ENCODE peak calls at places on chromosomes 13 and 19, in six cellular contexts. M, Y, K, O, B and A are unnamed samples.

GRCh38 chr19:6717036-6717435 is 3.4 kb downstream of the C3 start:
- DNase-seq in M (no peak), Y (no peak), K (no peak), O (no peak), B (no peak), A (no peak)

GRCh38 chr19:41860419-41861097 is 503 bp downstream of the RPS19 start:
- DNase-seq in M (no peak), Y (no peak), K (no peak), O (no peak), B (peak; percentile 40), A (no peak)

GRCh38 chr13:80873589-80873988 is 532.7 kb upstream of the SPRY2 start:
- DNase-seq in M (no peak), Y (no peak), K (no peak), O (no peak), B (no peak), A (no peak)

GRCh38 chr13:43132228-43132627 is 108.8 kb downstream of the DNAJC15 start:
- DNase-seq in M (peak; percentile 25), Y (no peak), K (no peak), O (peak; percentile 36), B (peak; percentile 44), A (peak; percentile 73)

GRCh38 chr19:48297975-48298374 is 27.4 kb upstream of the EMP3 start:
- DNase-seq in M (no peak), Y (no peak), K (no peak), O (no peak), B (no peak), A (no peak)

GRCh38 chr13:75173457-75174356 is 308.3 kb downstream of the TBC1D4 start:
- DNase-seq in M (no peak), Y (no peak), K (no peak), O (no peak), B (no peak), A (no peak)

GRCh38 chr19:48728882-48729645 is 9.5 kb upstream of the MAMSTR start:
- DNase-seq in M (no peak), Y (no peak), K (no peak), O (no peak), B (no peak), A (no peak)

GRCh38 chr19:34313188-34313587 is 51.8 kb upstream of the GPI start:
- DNase-seq in M (no peak), Y (no peak), K (no peak), O (peak; percentile 80), B (peak; percentile 52), A (no peak)

GRCh38 chr19:3330047-3330446 is 36.3 kb upstream of the NFIC start:
- DNase-seq in M (no peak), Y (no peak), K (no peak), O (no peak), B (no peak), A (no peak)

GRCh38 chr13:94322925-94323324 is 156.6 kb downstream of the DCT start:
- DNase-seq in M (no peak), Y (no peak), K (no peak), O (no peak), B (no peak), A (no peak)

GRCh38 chr13:45928843-45929242 is 77.3 kb upstream of the SIAH3 start:
- DNase-seq in M (no peak), Y (no peak), K (no peak), O (peak; percentile 15), B (peak; percentile 25), A (peak; percentile 91)

GRCh38 chr19:50496189-50497029 is 14.6 kb downstream of the JOSD2 start:
- DNase-seq in M (peak; percentile 82), Y (no peak), K (no peak), O (no peak), B (no peak), A (no peak)

GRCh38 chr13:104321756-104322155 is 1255.5 kb upstream of the SLC10A2 start:
- DNase-seq in M (no peak), Y (no peak), K (no peak), O (no peak), B (no peak), A (no peak)

GRCh38 chr13:39840201-39840600 is 184.7 kb downstream of the COG6 start:
- DNase-seq in M (no peak), Y (no peak), K (no peak), O (no peak), B (no peak), A (no peak)

GRCh38 chr19:55400281-55401087 is 7.1 kb downstream of the UBE2S start:
- DNase-seq in M (no peak), Y (no peak), K (no peak), O (no peak), B (no peak), A (no peak)

GRCh38 chr13:40589285-40590109 is 76.9 kb downstream of the FOXO1 start:
- DNase-seq in M (peak; percentile 36), Y (no peak), K (no peak), O (peak; percentile 70), B (peak; percentile 49), A (peak; percentile 83)

GRCh38 chr19:30669329-30670010 is 297.3 kb downstream of the ZNF536 start:
- DNase-seq in M (peak; percentile 50), Y (peak; percentile 24), K (peak; percentile 16), O (no peak), B (peak; percentile 47), A (no peak)